ENCODE peak calls at places on chromosomes 16 and 17, in four cellular contexts. X is OCI-LY7, I is colonic mucosa, M is fibroblast of pulmonary artery. V is an unnamed sample.

GRCh38 chr17:6094453-6094852 is 24.3 kb downstream of the WSCD1 start:
- DNase-seq in M (no peak), I (no peak), X (no peak), V (no peak)

GRCh38 chr17:59786536-59787319 is 79.3 kb downstream of the VMP1 start:
- DNase-seq in M (peak; percentile 100), X (peak; percentile 68), I (peak; percentile 83), V (peak; percentile 98)

GRCh38 chr17:3798273-3799180 is 2.5 kb downstream of the ITGAE start:
- DNase-seq in I (no peak), M (no peak), X (no peak), V (peak; percentile 63)

GRCh38 chr17:37699285-37699973 is 45.4 kb downstream of the HNF1B start:
- DNase-seq in M (no peak), I (peak; percentile 55), X (no peak), V (no peak)

GRCh38 chr16:83539736-83540490 is 267.9 kb upstream of the HSBP1 start:
- DNase-seq in I (no peak), X (no peak), M (no peak), V (no peak)

GRCh38 chr17:78933959-78934568 is 8.9 kb upstream of the TIMP2 start:
- DNase-seq in X (no peak), M (peak; percentile 99), I (peak; percentile 92), V (no peak)

GRCh38 chr17:27290916-27291598 is 2.9 kb upstream of the WSB1 start:
- DNase-seq in M (no peak), I (no peak), X (no peak), V (no peak)

GRCh38 chr17:39926135-39926587 is 1.2 kb downstream of the ORMDL3 start:
- DNase-seq in M (no peak), I (no peak), X (no peak), V (no peak)

GRCh38 chr17:32840241-32840640 is 36.7 kb downstream of the MYO1D start:
- DNase-seq in X (no peak), I (no peak), M (no peak), V (no peak)

GRCh38 chr17:39165178-39165843 is 650 bp downstream of the ARL5C start:
- DNase-seq in I (no peak), M (no peak), X (no peak), V (no peak)

GRCh38 chr16:26729917-26730541 is 336.7 kb upstream of the C16orf82 start:
- DNase-seq in I (no peak), M (no peak), X (no peak), V (no peak)

GRCh38 chr17:335691-336090 is 16.9 kb downstream of the RPH3AL start:
- DNase-seq in X (no peak), I (no peak), M (no peak), V (no peak)

GRCh38 chr16:15948532-15949209 is 745 bp upstream of the ABCC1 start:
- DNase-seq in M (no peak), X (peak; percentile 55), I (no peak), V (peak; percentile 81)

GRCh38 chr17:62093188-62094155 is 28.4 kb upstream of the MED13 start:
- DNase-seq in M (peak; percentile 69), I (no peak), X (no peak), V (peak; percentile 89)

GRCh38 chr17:28372203-28372944 is 880 bp downstream of the SARM1 start:
- DNase-seq in I (no peak), M (peak; percentile 24), X (peak; percentile 41), V (peak; percentile 55)

GRCh38 chr17:1720856-1721386 is 3.6 kb upstream of the WDR81 start:
- DNase-seq in M (peak; percentile 71), X (peak; percentile 77), I (peak; percentile 81), V (peak; percentile 86)

GRCh38 chr17:75487351-75488070 is 27.8 kb downstream of the CASKIN2 start:
- DNase-seq in M (peak; percentile 14), I (peak; percentile 36), X (peak; percentile 73), V (peak; percentile 61)

GRCh38 chr17:27650836-27651235 is 19.8 kb downstream of the LGALS9 start:
- DNase-seq in X (no peak), M (no peak), I (no peak), V (no peak)

GRCh38 chr17:34378664-34379101 is 15.7 kb upstream of the CCL1 start:
- DNase-seq in I (no peak), M (peak; percentile 23), X (peak; percentile 85), V (peak; percentile 88)

GRCh38 chr17:45043813-45044540 is 7.5 kb downstream of the DCAKD start:
- DNase-seq in X (no peak), I (no peak), M (no peak), V (no peak)

GRCh38 chr17:30829022-30829421 is 2.7 kb upstream of the ATAD5 start:
- DNase-seq in X (no peak), M (no peak), I (no peak), V (no peak)

GRCh38 chr17:58537266-58537665 is 22.8 kb upstream of the MTMR4 start:
- DNase-seq in I (no peak), M (no peak), X (no peak), V (no peak)

GRCh38 chr17:61583242-61583641 is 7.8 kb downstream of the NACA2 start:
- DNase-seq in X (peak; percentile 69), M (peak; percentile 62), I (no peak), V (peak; percentile 20)

GRCh38 chr17:58318065-58318481 is 10.5 kb downstream of the TSPOAP1 start:
- DNase-seq in M (no peak), X (no peak), I (no peak), V (no peak)

GRCh38 chr17:72476134-72476533 is 355.3 kb downstream of the SOX9 start:
- DNase-seq in X (no peak), I (no peak), M (no peak), V (no peak)

GRCh38 chr17:63246344-63246743 is 199.8 kb downstream of the CYB561 start:
- DNase-seq in I (no peak), M (peak; percentile 44), X (no peak), V (no peak)

GRCh38 chr16:53926209-53926608 is 222.3 kb downstream of the FTO start:
- DNase-seq in M (no peak), I (no peak), X (no peak), V (no peak)

GRCh38 chr17:40909755-40910154 is 24.7 kb upstream of the KRT20 start:
- DNase-seq in I (no peak), X (no peak), M (peak; percentile 74), V (no peak)

GRCh38 chr16:35425270-35425669 is 1965.9 kb downstream of the TP53TG3F start:
- DNase-seq in I (no peak), X (no peak), M (no peak), V (no peak)

GRCh38 chr17:63193827-63194226 is 227.8 kb downstream of the TANC2 start:
- DNase-seq in I (no peak), X (no peak), M (no peak), V (no peak)

GRCh38 chr17:80585880-80586279 is 41.2 kb downstream of the RPTOR start:
- DNase-seq in I (no peak), X (no peak), M (no peak), V (no peak)

GRCh38 chr16:85335584-85336492 is 223.6 kb upstream of the CIBAR2 start:
- DNase-seq in I (peak; percentile 81), M (peak; percentile 42), X (no peak), V (no peak)

GRCh38 chr16:84362410-84362809 is 5.9 kb upstream of the ATP2C2 start:
- DNase-seq in M (no peak), I (peak; percentile 63), X (no peak), V (no peak)

GRCh38 chr17:59001158-59001814 is 105.4 kb downstream of the TRIM37 start:
- DNase-seq in X (peak; percentile 90), M (peak; percentile 64), I (peak; percentile 24), V (peak; percentile 95)

GRCh38 chr16:61936522-61936921 is 99.7 kb downstream of the CDH8 start:
- DNase-seq in I (no peak), M (no peak), X (no peak), V (peak; percentile 1)

DNA sequence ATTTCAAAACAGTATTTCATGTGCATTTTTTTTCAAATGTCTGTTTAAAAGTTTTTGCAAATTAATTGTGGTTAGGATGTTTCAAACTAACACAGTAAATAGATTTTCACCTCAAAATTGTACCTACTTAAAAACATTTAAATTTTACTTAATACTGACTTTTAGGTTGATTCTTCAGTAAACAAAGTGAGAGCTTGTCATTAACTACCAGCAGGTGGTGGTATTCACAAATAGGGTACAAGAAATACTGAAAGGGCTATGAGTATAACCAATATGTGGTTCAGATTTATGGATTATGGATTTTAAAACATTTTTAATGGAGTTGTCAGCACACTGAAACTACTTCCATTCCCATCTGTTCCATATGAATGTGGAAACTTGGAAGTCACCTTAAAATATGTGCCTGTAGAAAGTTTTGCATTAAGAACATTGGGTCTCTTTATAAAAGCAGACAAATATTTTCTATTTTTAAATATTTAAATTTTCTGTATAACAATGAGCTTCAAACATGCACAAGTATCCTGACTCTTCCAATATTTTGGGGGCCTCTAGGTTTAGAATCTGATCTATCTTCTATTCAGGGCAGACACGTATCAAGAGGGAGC is 155.5 kb downstream of the SNX11 start:
- DNase-seq in I (no peak), X (peak; percentile 33), M (peak; percentile 39), V (peak; percentile 35)
- TF ChIP-seq CTCF in I (no peak), X (peak; percentile 86), M (peak; percentile 64), V (peak; percentile 41)

DNA sequence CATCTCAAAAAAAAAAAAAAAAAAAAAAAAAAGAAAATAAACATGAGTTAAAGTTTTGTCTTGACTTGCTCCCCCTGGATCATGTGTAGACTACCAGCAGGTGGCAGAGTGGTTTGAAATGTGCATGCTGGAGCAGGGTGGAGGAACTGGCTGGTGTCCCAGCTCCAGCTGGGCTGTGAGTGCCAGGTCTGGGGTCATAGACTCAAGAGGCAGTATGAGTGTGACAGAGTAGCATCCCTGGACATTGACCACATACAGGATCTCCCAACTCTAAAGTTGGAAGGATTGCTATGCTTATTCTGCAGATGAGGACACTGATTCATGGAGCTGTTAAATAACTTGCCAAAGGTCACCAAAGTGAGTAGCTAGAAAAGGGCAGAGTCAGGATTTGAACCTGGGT is 198.0 kb upstream of the MPHOSPH6 start:
- DNase-seq in X (peak; percentile 8), I (peak; percentile 27), M (peak; percentile 26), V (peak; percentile 36)
- TF ChIP-seq CTCF in X (peak; percentile 52), I (no peak), M (peak; percentile 16), V (peak; percentile 37)

DNA sequence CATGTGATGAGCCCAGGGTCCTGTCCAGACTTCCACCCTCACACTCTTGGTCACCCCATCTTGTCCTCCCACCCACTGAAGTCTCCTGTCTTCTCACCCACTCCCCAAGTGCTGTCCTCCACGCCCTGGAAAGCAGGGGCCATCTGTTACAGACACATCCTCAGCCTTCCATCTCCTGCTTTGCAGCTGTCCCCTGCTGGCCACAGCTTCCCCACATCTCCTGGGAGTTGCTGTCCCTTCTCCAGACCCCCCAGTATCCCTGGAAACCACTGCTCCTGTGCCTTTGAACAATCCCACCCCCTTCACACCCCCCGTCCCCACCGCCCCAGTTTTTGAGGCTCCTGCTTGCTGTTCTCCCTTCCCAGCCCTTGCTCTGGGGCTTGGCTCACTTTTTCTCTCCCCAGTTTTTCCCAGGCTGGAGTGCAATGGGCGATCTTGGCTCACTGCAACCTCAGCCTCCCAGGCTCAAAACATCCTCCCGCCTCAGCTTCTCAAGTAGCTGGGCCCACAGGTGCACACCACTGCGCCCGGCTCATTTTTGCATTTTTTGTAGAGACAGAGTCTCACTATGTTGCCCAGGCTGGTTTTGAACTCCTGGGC is 30.4 kb upstream of the ZFP90 start:
- DNase-seq in I (no peak), M (no peak), X (no peak), V (no peak)
- TF ChIP-seq CTCF in I (no peak), M (no peak), X (no peak), V (no peak)

GRCh38 chr16:80071964-80072363 is 468.8 kb upstream of the DYNLRB2 start:
- DNase-seq in X (no peak), I (no peak), M (no peak), V (no peak)

DNA sequence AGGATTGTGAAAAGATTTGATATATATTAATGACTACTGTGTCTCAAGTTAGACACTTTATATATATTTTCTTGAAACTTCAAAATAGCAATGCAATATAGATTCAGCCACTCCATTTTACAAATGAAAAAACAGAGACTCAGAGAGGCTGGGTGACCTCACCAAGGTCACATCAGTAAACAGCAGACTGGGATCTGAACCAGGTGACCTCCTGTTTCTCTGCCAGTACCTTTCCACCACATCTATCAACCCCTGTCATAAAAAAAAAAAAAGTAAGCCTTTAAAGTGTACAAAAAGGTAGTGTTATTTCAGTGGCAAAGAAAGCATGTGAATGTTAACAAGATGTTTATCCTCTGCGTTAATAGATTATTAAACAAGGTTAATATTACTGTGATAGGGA is 466.5 kb upstream of the DYNLRB2 start:
- DNase-seq in X (no peak), M (no peak), I (no peak), V (no peak)
- TF ChIP-seq CTCF in X (no peak), M (no peak), I (no peak), V (no peak)